ENCODE peak calls at places on chromosomes 2 and 18, in four cellular contexts. One of them, this sample, is unnamed.

GRCh38 chr2:235766206-235766794 is 272.5 kb downstream of the AGAP1 start:
- DNase-seq in NCI-H82: peak
- DNase-seq in T-helper 1 cell: no peak
- DNase-seq in activated naive CD4-positive, alpha-beta T cell treated with anti-CD3 and anti-CD28 coated beads for 36 hours: peak
- DNase-seq in this sample: peak

GRCh38 chr2:224392545-224392944 is 9.4 kb downstream of the FAM124B start:
- DNase-seq in T-helper 1 cell: no peak
- DNase-seq in activated naive CD4-positive, alpha-beta T cell treated with anti-CD3 and anti-CD28 coated beads for 36 hours: no peak
- DNase-seq in NCI-H82: no peak
- DNase-seq in this sample: no peak

GRCh38 chr2:43402452-43402937 is 176.1 kb upstream of the ZFP36L2 start:
- DNase-seq in NCI-H82: no peak
- DNase-seq in T-helper 1 cell: no peak
- DNase-seq in activated naive CD4-positive, alpha-beta T cell treated with anti-CD3 and anti-CD28 coated beads for 36 hours: no peak
- DNase-seq in this sample: no peak

GRCh38 chr2:100730290-100730868 is 89.6 kb upstream of the NPAS2 start:
- DNase-seq in activated naive CD4-positive, alpha-beta T cell treated with anti-CD3 and anti-CD28 coated beads for 36 hours: peak
- DNase-seq in T-helper 1 cell: no peak
- DNase-seq in NCI-H82: peak
- DNase-seq in this sample: peak

GRCh38 chr2:240246173-240246820 is 105.8 kb upstream of the OTOS start:
- DNase-seq in NCI-H82: no peak
- DNase-seq in activated naive CD4-positive, alpha-beta T cell treated with anti-CD3 and anti-CD28 coated beads for 36 hours: no peak
- DNase-seq in T-helper 1 cell: no peak
- DNase-seq in this sample: no peak

GRCh38 chr18:33696332-33697162 is 118.5 kb downstream of the ASXL3 start:
- DNase-seq in activated naive CD4-positive, alpha-beta T cell treated with anti-CD3 and anti-CD28 coated beads for 36 hours: no peak
- DNase-seq in NCI-H82: peak
- DNase-seq in T-helper 1 cell: no peak
- DNase-seq in this sample: peak

GRCh38 chr18:35099911-35100310 is 58.7 kb downstream of the MAPRE2 start:
- DNase-seq in T-helper 1 cell: no peak
- DNase-seq in NCI-H82: no peak
- DNase-seq in activated naive CD4-positive, alpha-beta T cell treated with anti-CD3 and anti-CD28 coated beads for 36 hours: no peak
- DNase-seq in this sample: no peak

GRCh38 chr18:14912967-14913366 is 165.0 kb downstream of the ANKRD30B start:
- DNase-seq in activated naive CD4-positive, alpha-beta T cell treated with anti-CD3 and anti-CD28 coated beads for 36 hours: no peak
- DNase-seq in NCI-H82: no peak
- DNase-seq in T-helper 1 cell: no peak
- DNase-seq in this sample: no peak

GRCh38 chr2:3519255-3520190 is at the start of gene ADI1:
- DNase-seq in T-helper 1 cell: peak
- DNase-seq in NCI-H82: peak
- DNase-seq in activated naive CD4-positive, alpha-beta T cell treated with anti-CD3 and anti-CD28 coated beads for 36 hours: peak
- DNase-seq in this sample: peak

GRCh38 chr18:51340332-51340731 is 142.9 kb upstream of the MEX3C start:
- DNase-seq in T-helper 1 cell: no peak
- DNase-seq in NCI-H82: no peak
- DNase-seq in activated naive CD4-positive, alpha-beta T cell treated with anti-CD3 and anti-CD28 coated beads for 36 hours: no peak
- DNase-seq in this sample: no peak

GRCh38 chr18:54712315-54712714 is 116.0 kb upstream of the RAB27B start:
- DNase-seq in NCI-H82: no peak
- DNase-seq in activated naive CD4-positive, alpha-beta T cell treated with anti-CD3 and anti-CD28 coated beads for 36 hours: peak
- DNase-seq in T-helper 1 cell: no peak
- DNase-seq in this sample: no peak

GRCh38 chr18:57080479-57080878 is 66.4 kb upstream of the BOD1L2 start:
- DNase-seq in NCI-H82: no peak
- DNase-seq in activated naive CD4-positive, alpha-beta T cell treated with anti-CD3 and anti-CD28 coated beads for 36 hours: no peak
- DNase-seq in T-helper 1 cell: no peak
- DNase-seq in this sample: no peak

GRCh38 chr18:61448316-61448715 is 115.1 kb downstream of the CDH20 start:
- DNase-seq in NCI-H82: no peak
- DNase-seq in T-helper 1 cell: no peak
- DNase-seq in activated naive CD4-positive, alpha-beta T cell treated with anti-CD3 and anti-CD28 coated beads for 36 hours: no peak
- DNase-seq in this sample: no peak

This sample was measured in mesendoderm.